ENCODE peak calls at places on chromosomes 11 and 22, in eight cellular contexts. J is kidney, F is IMR-90, T is colonic mucosa, L is neural progenitor cell, H is tibial artery, Y is GM23338, Q is left ventricle myocardium inferior. U is an unnamed sample.

GRCh38 chr11:46363031-46363407 is 15.8 kb downstream of the DGKZ start:
- DNase-seq in Y (no peak), F (peak), T (no peak), J (peak), L (no peak), Q (peak), H (peak), U (peak)

GRCh38 chr11:46001427-46002049 is 79.1 kb downstream of the LARGE2 start:
- DNase-seq in H (no peak), L (peak), Q (no peak), F (peak), J (no peak), Y (peak), T (no peak), U (peak)

GRCh38 chr11:95104121-95104830 is 14.6 kb downstream of the ENDOD1 start:
- DNase-seq in Q (no peak), F (no peak), T (no peak), H (no peak), Y (no peak), L (no peak), J (no peak), U (no peak)

GRCh38 chr22:31143537-31143936 is 3.2 kb upstream of the PLA2G3 start:
- DNase-seq in T (no peak), F (no peak), Q (no peak), Y (no peak), H (no peak), J (no peak), L (no peak), U (peak)

GRCh38 chr11:68589817-68590216 is 94.5 kb upstream of the GAL start:
- DNase-seq in L (no peak), Y (no peak), H (no peak), T (no peak), Q (no peak), F (no peak), J (no peak), U (no peak)

GRCh38 chr11:20160425-20161229 is at the start of gene DBX1:
- DNase-seq in J (no peak), F (no peak), H (no peak), T (no peak), L (peak), Y (peak), Q (no peak), U (peak)

GRCh38 chr11:70710192-70710965 is 312.1 kb downstream of the CTTN start:
- DNase-seq in Q (no peak), Y (no peak), T (no peak), H (no peak), J (no peak), F (no peak), L (no peak), U (no peak)

GRCh38 chr11:78318733-78319132 is 98.9 kb downstream of the GAB2 start:
- DNase-seq in T (no peak), Q (no peak), L (peak), F (no peak), J (no peak), H (no peak), Y (no peak), U (no peak)

GRCh38 chr11:114281388-114281956 is 14.7 kb upstream of the NNMT start:
- DNase-seq in H (no peak), Q (no peak), L (no peak), T (no peak), J (no peak), F (no peak), Y (no peak), U (no peak)

GRCh38 chr22:30538280-30538679 is 8.3 kb downstream of the SEC14L6 start:
- DNase-seq in H (no peak), T (no peak), L (no peak), Y (no peak), F (peak), J (no peak), Q (no peak), U (no peak)

GRCh38 chr11:129992161-129992944 is 10.3 kb downstream of the PRDM10 start:
- DNase-seq in J (peak), T (peak), F (peak), Y (peak), H (no peak), Q (no peak), L (peak), U (no peak)

GRCh38 chr11:130865091-130865771 is 51.0 kb downstream of the SNX19 start:
- DNase-seq in Q (peak), L (peak), F (no peak), Y (peak), J (no peak), H (peak), T (no peak), U (no peak)

GRCh38 chr22:27270818-27271510 is 530.6 kb downstream of the MN1 start:
- DNase-seq in L (peak), F (no peak), J (no peak), Y (no peak), Q (peak), T (no peak), H (no peak), U (no peak)

GRCh38 chr11:83019888-83020579 is 51.7 kb downstream of the RAB30 start:
- DNase-seq in T (no peak), F (no peak), L (no peak), Q (peak), H (no peak), Y (peak), J (no peak), U (no peak)

GRCh38 chr11:83865636-83866461 is 579.7 kb upstream of the CCDC90B start:
- DNase-seq in Q (no peak), F (peak), J (no peak), L (no peak), Y (no peak), H (no peak), T (no peak), U (no peak)

GRCh38 chr11:133082851-133083488 is 449.3 kb downstream of the OPCML start:
- DNase-seq in F (peak), Q (peak), L (peak), Y (peak), T (peak), J (peak), H (no peak), U (peak)

GRCh38 chr11:103541186-103541795 is 432.1 kb downstream of the DYNC2H1 start:
- DNase-seq in H (no peak), Q (no peak), J (no peak), Y (peak), F (no peak), T (no peak), L (no peak), U (no peak)

DNA sequence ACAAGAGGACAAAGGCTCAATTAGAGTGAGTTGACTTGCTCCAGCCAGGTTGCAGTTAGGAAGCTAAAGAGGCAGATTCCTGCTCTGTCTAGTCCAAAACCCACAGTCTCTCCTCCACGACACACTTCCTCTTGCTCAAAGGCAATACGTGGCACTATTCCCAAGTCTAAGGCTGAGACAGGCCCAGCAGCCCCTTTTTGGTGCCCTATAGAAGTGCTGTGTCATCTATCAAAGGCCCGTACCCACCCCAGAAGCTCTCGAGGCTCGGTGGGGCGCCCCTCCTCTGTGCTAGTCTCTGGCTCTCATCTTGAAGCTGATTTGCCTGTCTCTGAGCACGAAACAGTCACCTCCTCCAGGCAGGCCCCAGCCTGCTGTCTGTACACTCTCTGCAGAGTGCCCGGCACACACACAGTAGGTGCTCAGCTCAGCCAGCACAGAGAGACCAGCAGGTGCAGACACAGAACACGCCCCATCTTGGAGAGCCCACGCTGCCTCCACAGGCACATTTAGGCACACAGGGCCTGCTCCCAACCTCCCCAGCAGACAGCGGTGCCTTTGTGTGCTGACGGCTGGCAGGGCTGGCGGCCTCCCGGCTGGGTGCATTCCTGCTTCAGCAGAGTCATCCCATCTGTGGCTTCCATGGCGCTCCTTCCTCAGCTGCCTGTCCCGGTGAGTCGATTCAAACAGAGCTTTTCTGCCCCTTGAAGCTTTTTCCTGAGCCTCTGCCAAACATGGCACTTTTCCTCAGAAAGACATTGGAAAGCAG is 52.7 kb downstream of the MYH9 start:
- DNase-seq in F (peak), Y (no peak), H (no peak), J (no peak), L (peak), T (no peak), Q (no peak), U (peak)
- H3K27ac ChIP-seq in F (peak), Y (peak), H (peak), J (peak), L (peak), T (peak), Q (peak), U (peak)

GRCh38 chr22:45710469-45710868 is 38.8 kb downstream of the ATXN10 start:
- DNase-seq in L (no peak), Y (no peak), F (no peak), T (no peak), H (no peak), J (no peak), Q (no peak), U (no peak)

GRCh38 chr22:45708145-45708544 is 36.5 kb downstream of the ATXN10 start:
- DNase-seq in L (no peak), Y (no peak), F (no peak), H (no peak), Q (no peak), J (no peak), T (no peak), U (no peak)

GRCh38 chr22:45707605-45708004 is 36.0 kb downstream of the ATXN10 start:
- DNase-seq in F (no peak), Q (no peak), H (no peak), L (no peak), J (no peak), T (no peak), Y (no peak), U (no peak)

GRCh38 chr22:45709004-45709739 is 37.5 kb downstream of the ATXN10 start:
- DNase-seq in T (no peak), J (no peak), F (peak), L (no peak), H (no peak), Q (no peak), Y (no peak), U (peak)

DNA sequence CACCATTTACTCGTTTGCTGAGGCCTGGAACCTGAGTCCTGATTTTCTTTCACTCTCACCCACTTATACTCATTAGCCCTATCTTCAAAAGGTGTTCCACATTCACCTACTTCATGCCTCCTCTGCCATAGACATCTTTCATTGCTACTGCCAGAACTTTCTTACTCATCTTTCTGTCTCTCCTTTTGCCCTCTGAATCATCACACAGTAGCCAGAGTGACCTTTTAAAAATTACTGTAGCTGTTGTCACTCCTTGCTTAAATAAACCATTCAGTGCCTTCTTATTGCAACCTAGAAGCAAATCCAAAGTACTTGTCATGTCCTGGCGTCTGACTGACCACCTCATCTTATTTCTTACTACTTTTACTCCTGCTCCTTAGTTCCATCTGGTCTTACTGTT is 38.2 kb downstream of the ATXN10 start:
- DNase-seq in Q (no peak), T (no peak), H (no peak), J (no peak), L (no peak), F (peak), Y (no peak), U (no peak)
- H3K27ac ChIP-seq in Q (no peak), T (no peak), H (no peak), J (no peak), L (no peak), F (no peak), Y (no peak), U (peak)

GRCh38 chr11:75465701-75466531 is 32.9 kb upstream of the KLHL35 start:
- DNase-seq in L (peak), T (no peak), J (peak), H (no peak), Y (peak), Q (no peak), F (peak), U (peak)
- H3K27ac ChIP-seq in L (peak), T (no peak), J (peak), H (no peak), Y (no peak), Q (no peak), F (no peak), U (no peak)

GRCh38 chr11:61854966-61855714 is 27.0 kb downstream of the FADS2 start:
- DNase-seq in T (no peak), H (no peak), F (no peak), Y (no peak), Q (no peak), L (no peak), J (no peak), U (peak)
- H3K27ac ChIP-seq in T (no peak), H (no peak), F (no peak), Y (no peak), Q (no peak), L (no peak), J (no peak), U (no peak)

GRCh38 chr11:118530180-118530682 is 761 bp upstream of the TMEM25 start:
- DNase-seq in J (no peak), T (peak), H (no peak), L (no peak), F (peak), Y (no peak), Q (no peak), U (peak)

GRCh38 chr11:118529584-118530175 is 1.3 kb upstream of the TMEM25 start:
- DNase-seq in Q (no peak), H (no peak), J (no peak), T (no peak), F (no peak), L (peak), Y (peak), U (peak)

GRCh38 chr11:118532091-118532490 is 1.1 kb downstream of the TMEM25 start:
- DNase-seq in T (no peak), H (no peak), J (peak), L (no peak), Y (no peak), F (no peak), Q (no peak), U (peak)

GRCh38 chr11:118531597-118532084 is 649 bp downstream of the TMEM25 start:
- DNase-seq in L (no peak), Q (no peak), T (no peak), Y (peak), J (peak), F (no peak), H (no peak), U (no peak)

GRCh38 chr11:118530683-118531596 is at the start of gene TMEM25:
- DNase-seq in H (peak), Q (peak), F (peak), Y (peak), L (peak), J (peak), T (peak), U (peak)
- H3K27ac ChIP-seq in H (peak), Q (peak), F (peak), Y (no peak), L (no peak), J (no peak), T (no peak), U (no peak)